ENCODE peak calls at places on chromosomes 4 and X, in eight cellular contexts. R is GM23338, G is right lobe of liver, F is A549, D is IMR-90, W is pancreas, J is suprapubic skin, P is GM12878. U is an unnamed sample.
A peak's percentile ranks its signal among the peaks of the same experiment; 100 is the strongest.

GRCh38 chr4:69910016-69910782 is 20.7 kb upstream of the CSN1S1 start:
- DNase-seq in R (no peak), G (no peak), F (no peak), D (peak; percentile 21), W (no peak), J (no peak), P (peak; percentile 17), U (no peak)

GRCh38 chrX:39397561-39398200 is 596.4 kb downstream of the MID1IP1 start:
- DNase-seq in R (no peak), G (no peak), F (no peak), D (no peak), W (no peak), J (no peak), P (no peak), U (no peak)

GRCh38 chrX:134840370-134840769 is 150.4 kb upstream of the SMIM10 start:
- DNase-seq in R (no peak), G (no peak), F (no peak), D (no peak), W (no peak), J (no peak), P (no peak), U (no peak)

GRCh38 chr4:7625073-7625472 is 190.3 kb upstream of the PSAPL1 start:
- DNase-seq in R (no peak), G (no peak), F (no peak), D (peak; percentile 49), W (no peak), J (no peak), P (no peak), U (no peak)

GRCh38 chrX:141375011-141375730 is 132.9 kb upstream of the SPANXC start:
- DNase-seq in R (no peak), G (no peak), F (no peak), D (peak; percentile 1), W (no peak), J (no peak), P (no peak), U (no peak)

GRCh38 chrX:117397846-117398245 is 718.8 kb downstream of the KLHL13 start:
- DNase-seq in R (no peak), G (no peak), F (no peak), D (no peak), W (no peak), J (no peak), P (no peak), U (no peak)

GRCh38 chr4:30718021-30718888 is 1.9 kb upstream of the PCDH7 start:
- DNase-seq in R (peak; percentile 71), G (peak; percentile 45), F (no peak), D (peak; percentile 36), W (peak; percentile 57), J (no peak), P (no peak), U (no peak)

GRCh38 chr4:98873059-98873458 is 55.9 kb downstream of the EIF4E start:
- DNase-seq in R (no peak), G (no peak), F (no peak), D (peak; percentile 35), W (no peak), J (no peak), P (no peak), U (no peak)

GRCh38 chr4:174940002-174940401 is 21.8 kb downstream of the ADAM29 start:
- DNase-seq in R (no peak), G (no peak), F (no peak), D (no peak), W (no peak), J (no peak), P (no peak), U (no peak)

GRCh38 chr4:6441202-6441582 is 31.2 kb downstream of the PPP2R2C start:
- DNase-seq in R (no peak), G (no peak), F (no peak), D (no peak), W (no peak), J (no peak), P (no peak), U (no peak)
- H3K27ac ChIP-seq in R (no peak overlapping the region), G (no peak overlapping the region), F (no peak overlapping the region), D (no peak overlapping the region), W (no peak overlapping the region), J (no peak overlapping the region), P (no peak overlapping the region), U (no peak overlapping the region)

DNA sequence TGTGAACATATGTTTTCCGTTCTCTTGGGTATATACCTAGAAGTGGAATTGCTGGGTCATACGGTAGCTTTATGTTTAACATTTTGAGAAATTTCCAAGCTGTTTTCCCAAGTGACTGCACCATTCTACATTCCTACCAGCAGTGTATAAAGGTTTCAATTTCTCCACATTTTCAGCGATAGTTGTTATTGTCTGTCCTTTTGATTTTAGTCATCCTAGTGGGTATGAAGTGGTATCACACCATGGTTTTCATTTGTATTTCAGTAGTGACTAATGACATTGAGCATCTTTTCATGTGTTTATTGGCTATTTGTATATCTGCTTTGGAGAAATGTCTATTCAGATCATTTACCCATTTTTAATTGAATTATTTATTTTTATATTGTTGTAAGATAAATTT is 2.4 kb downstream of the PPEF1 start:
- DNase-seq in R (no peak), G (no peak), F (peak; percentile 33), D (no peak), W (no peak), J (no peak), P (no peak), U (no peak)
- TF ChIP-seq CTCF in R (no peak), G (no peak), F (no peak), D (no peak), W (no peak), J (no peak), P (no peak), U (no peak)

DNA sequence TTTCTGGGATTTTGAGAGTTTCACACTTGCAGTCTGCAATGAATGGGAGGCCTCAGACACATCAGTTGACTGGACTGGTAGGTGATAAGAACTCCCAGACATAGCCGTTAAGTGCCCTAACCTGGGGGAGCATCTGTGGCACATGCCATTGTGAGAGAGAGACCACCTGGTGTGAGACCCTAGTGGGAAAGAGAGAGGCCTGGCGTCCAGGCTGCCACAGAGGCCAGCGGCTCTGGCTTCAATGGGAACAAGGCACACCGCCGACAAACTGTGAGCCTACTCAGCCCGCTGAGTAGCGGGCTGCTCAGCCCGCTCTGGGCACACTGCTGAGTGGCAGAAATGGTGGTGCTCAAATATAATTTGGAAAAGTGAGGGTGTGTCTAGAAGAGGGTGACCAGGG is 34.0 kb downstream of the PHKA2 start:
- DNase-seq in R (no peak), G (no peak), F (no peak), D (no peak), W (no peak), J (no peak), P (no peak), U (no peak)
- H3K4me3 ChIP-seq in R (no peak overlapping the region), G (no peak overlapping the region), F (no peak overlapping the region), D (no peak overlapping the region), W (no peak overlapping the region), J (no peak overlapping the region), P (no peak overlapping the region), U (no peak overlapping the region)

GRCh38 chrX:15335135-15336022 is at the start of gene PIGA:
- DNase-seq in R (peak; percentile 91), G (peak; percentile 95), F (peak; percentile 97), D (peak; percentile 96), W (peak; percentile 89), J (peak; percentile 96), P (peak; percentile 82), U (peak; percentile 73)

GRCh38 chrX:15334561-15334960 is 762 bp downstream of the PIGA start:
- DNase-seq in R (no peak), G (no peak), F (no peak), D (peak; percentile 23), W (no peak), J (no peak), P (no peak), U (no peak)

GRCh38 chrX:15340867-15341266 is 5.5 kb upstream of the PIGA start:
- DNase-seq in R (no peak), G (no peak), F (no peak), D (no peak), W (no peak), J (no peak), P (no peak), U (no peak)

GRCh38 chrX:15336023-15336413 is 695 bp upstream of the PIGA start:
- DNase-seq in R (peak; percentile 57), G (no peak), F (peak; percentile 73), D (peak; percentile 84), W (no peak), J (no peak), P (no peak), U (no peak)
- H3K27ac ChIP-seq in R (no peak overlapping the region), G (no peak overlapping the region), F (peak overlapping the region; percentile 56), D (no peak overlapping the region), W (peak overlapping the region; percentile 97), J (peak overlapping the region; percentile 7), P (no peak overlapping the region), U (peak overlapping the region; percentile 95)

GRCh38 chr4:4640692-4641091 is 98.8 kb upstream of the STX18 start:
- DNase-seq in R (peak; percentile 75), G (no peak), F (no peak), D (no peak), W (no peak), J (no peak), P (no peak), U (no peak)
- TF ChIP-seq CTCF in R (peak; percentile 25), G (no peak), F (no peak), D (no peak), W (no peak), J (no peak), P (no peak), U (no peak)

GRCh38 chrX:108437354-108437753 is 868 bp downstream of the COL4A6 start:
- DNase-seq in R (no peak), G (no peak), F (no peak), D (no peak), W (no peak), J (no peak), P (no peak), U (no peak)
- H3K4me3 ChIP-seq in R (peak overlapping the region; percentile 78), G (no peak overlapping the region), F (peak overlapping the region; percentile 90), D (peak overlapping the region; percentile 32), W (no peak overlapping the region), J (peak overlapping the region; percentile 41), P (no peak overlapping the region), U (peak overlapping the region; percentile 38)

GRCh38 chrX:46758163-46758955 is 559 bp downstream of the SLC9A7 start:
- DNase-seq in R (peak; percentile 18), G (peak; percentile 42), F (peak; percentile 35), D (peak; percentile 10), W (peak; percentile 60), J (no peak), P (no peak), U (no peak)

GRCh38 chrX:46755656-46756055 is 3.3 kb downstream of the SLC9A7 start:
- DNase-seq in R (no peak), G (no peak), F (no peak), D (no peak), W (no peak), J (no peak), P (no peak), U (no peak)

GRCh38 chrX:46758956-46759644 is at the start of gene SLC9A7:
- DNase-seq in R (peak; percentile 73), G (peak; percentile 82), F (peak; percentile 84), D (peak; percentile 61), W (peak; percentile 89), J (peak; percentile 73), P (peak; percentile 33), U (no peak)

GRCh38 chrX:46757593-46757992 is 1.3 kb downstream of the SLC9A7 start:
- DNase-seq in R (no peak), G (no peak), F (no peak), D (peak; percentile 33), W (no peak), J (no peak), P (no peak), U (no peak)

GRCh38 chrX:46757052-46757451 is 1.9 kb downstream of the SLC9A7 start:
- DNase-seq in R (no peak), G (no peak), F (no peak), D (no peak), W (no peak), J (no peak), P (no peak), U (no peak)
- H3K27ac ChIP-seq in R (no peak overlapping the region), G (no peak overlapping the region), F (no peak overlapping the region), D (no peak overlapping the region), W (no peak overlapping the region), J (no peak overlapping the region), P (peak overlapping the region; percentile 5), U (no peak overlapping the region)